ENCODE peak calls at places on chromosomes 3 and 15, in ten cellular contexts. U is lower leg skin; O is RCC 7860; D is KBM-7; F is stimulated activated CD4-positive, alpha-beta T cell treated with anti-CD3 and anti-CD28 coated beads, Interleukin-15, amount 100 ng/mL, for 48 hours; G is effector memory CD8-positive, alpha-beta T cell; K is GM12865; H is A549; B is stimulated activated effector memory CD8-positive, alpha-beta T cell treated with anti-CD3 and anti-CD28 coated beads, Interleukin-12 subunit alpha, Interleukin-12 subunit beta, amount 100 ng/mL, for 72 hours; Q is GDM1. C is an unnamed sample.

GRCh38 chr15:94731286-94731685 is 499.9 kb downstream of the MCTP2 start:
- DNase-seq in U (no peak), O (no peak), D (no peak), F (no peak), G (no peak), K (no peak), H (no peak), B (no peak), Q (no peak), C (no peak)

GRCh38 chr3:182118081-182118480 is 406.4 kb downstream of the SOX2 start:
- DNase-seq in U (no peak), O (peak; percentile 72), D (no peak), F (no peak), G (no peak), K (no peak), H (no peak), B (no peak), Q (no peak), C (no peak)

GRCh38 chr3:161284989-161285388 is 63.9 kb downstream of the NMD3 start:
- DNase-seq in U (no peak), O (no peak), D (no peak), F (no peak), G (no peak), K (no peak), H (no peak), B (no peak), Q (no peak), C (no peak)

GRCh38 chr3:124257332-124257864 is 265.5 kb upstream of the ROPN1 start:
- DNase-seq in U (peak; percentile 32), O (no peak), D (no peak), F (no peak), G (no peak), K (peak; percentile 31), H (no peak), B (no peak), Q (no peak), C (no peak)

GRCh38 chr3:123624302-123624701 is 39.4 kb upstream of the HACD2 start:
- DNase-seq in U (no peak), O (no peak), D (no peak), F (no peak), G (no peak), K (no peak), H (no peak), B (no peak), Q (no peak), C (no peak)

GRCh38 chr3:131881777-131882176 is 153.0 kb downstream of the CPNE4 start:
- DNase-seq in U (no peak), O (no peak), D (no peak), F (no peak), G (no peak), K (no peak), H (no peak), B (no peak), Q (no peak), C (no peak)

GRCh38 chr3:156728267-156728985 is 54.0 kb downstream of the TIPARP start:
- DNase-seq in U (no peak), O (no peak), D (no peak), F (no peak), G (no peak), K (no peak), H (peak; percentile 22), B (no peak), Q (no peak), C (no peak)

GRCh38 chr3:168250415-168250861 is 154.7 kb upstream of the GOLIM4 start:
- DNase-seq in U (no peak), O (no peak), D (peak; percentile 3), F (no peak), G (no peak), K (peak; percentile 74), H (no peak), B (no peak), Q (no peak), C (peak; percentile 28)

GRCh38 chr15:76173317-76173834 is 113.6 kb downstream of the TMEM266 start:
- DNase-seq in U (no peak), O (no peak), D (no peak), F (no peak), G (no peak), K (no peak), H (no peak), B (no peak), Q (no peak), C (no peak)

GRCh38 chr15:66115568-66116206 is 137.9 kb downstream of the MEGF11 start:
- DNase-seq in U (no peak), O (no peak), D (peak; percentile 18), F (no peak), G (peak; percentile 18), K (no peak), H (no peak), B (no peak), Q (no peak), C (no peak)

GRCh38 chr3:34219556-34219955 is 421.1 kb downstream of the PDCD6IP start:
- DNase-seq in U (no peak), O (no peak), D (no peak), F (no peak), G (no peak), K (no peak), H (no peak), B (no peak), Q (no peak), C (no peak)

GRCh38 chr3:13574798-13575451 is 26.0 kb downstream of the FBLN2 start:
- DNase-seq in U (no peak), O (peak; percentile 28), D (no peak), F (peak; percentile 6), G (no peak), K (no peak), H (no peak), B (no peak), Q (no peak), C (no peak)

GRCh38 chr3:65751123-65751700 is 287.5 kb downstream of the MAGI1 start:
- DNase-seq in U (no peak), O (no peak), D (peak; percentile 25), F (no peak), G (no peak), K (peak; percentile 24), H (peak; percentile 16), B (no peak), Q (no peak), C (peak; percentile 22)

GRCh38 chr3:50264389-50264963 is 4.5 kb upstream of the SEMA3B start:
- DNase-seq in U (peak; percentile 92), O (peak; percentile 84), D (no peak), F (no peak), G (no peak), K (no peak), H (peak; percentile 84), B (no peak), Q (no peak), C (no peak)

GRCh38 chr3:156551746-156552145 is 3.2 kb downstream of the SSR3 start:
- DNase-seq in U (no peak), O (peak; percentile 63), D (no peak), F (no peak), G (no peak), K (no peak), H (no peak), B (no peak), Q (no peak), C (no peak)

GRCh38 chr15:79050977-79051376 is 39.6 kb downstream of the RASGRF1 start:
- DNase-seq in U (no peak), O (no peak), D (no peak), F (no peak), G (no peak), K (no peak), H (no peak), B (no peak), Q (no peak), C (no peak)

GRCh38 chr15:83565553-83566159 is 88.3 kb upstream of the ADAMTSL3 start:
- DNase-seq in U (no peak), O (peak; percentile 17), D (peak; percentile 68), F (no peak), G (no peak), K (peak; percentile 44), H (peak; percentile 39), B (no peak), Q (no peak), C (peak; percentile 33)

GRCh38 chr15:99249270-99249817 is at the start of gene TTC23:
- DNase-seq in U (no peak), O (peak; percentile 77), D (no peak), F (no peak), G (no peak), K (no peak), H (peak; percentile 91), B (no peak), Q (no peak), C (no peak)

GRCh38 chr3:114384558-114384903 is 90.7 kb downstream of the TIGIT start:
- DNase-seq in U (no peak), O (no peak), D (no peak), F (no peak), G (no peak), K (no peak), H (no peak), B (no peak), Q (no peak), C (no peak)

GRCh38 chr3:62167566-62168262 is 205.6 kb downstream of the FEZF2 start:
- DNase-seq in U (no peak), O (no peak), D (no peak), F (no peak), G (no peak), K (no peak), H (no peak), B (no peak), Q (no peak), C (no peak)

GRCh38 chr3:146796078-146796477 is 190.9 kb upstream of the PLSCR5 start:
- DNase-seq in U (no peak), O (no peak), D (no peak), F (no peak), G (no peak), K (no peak), H (no peak), B (no peak), Q (no peak), C (no peak)

GRCh38 chr3:165210132-165210531 is 13.9 kb upstream of the SLITRK3 start:
- DNase-seq in U (no peak), O (no peak), D (no peak), F (no peak), G (no peak), K (no peak), H (no peak), B (no peak), Q (no peak), C (no peak)

GRCh38 chr15:74228723-74229081 is 7.4 kb upstream of the CCDC33 start:
- DNase-seq in U (no peak), O (no peak), D (no peak), F (no peak), G (no peak), K (no peak), H (no peak), B (no peak), Q (no peak), C (no peak)

C was measured in GM13976.